ENCODE peak calls at places on chromosomes 11 and 22, in ten cellular contexts. One of them, this sample, is unnamed.

GRCh38 chr11:118227865-118228785 is 3.3 kb upstream of the JAML start:
- DNase-seq in nucleus accumbens: no peak
- DNase-seq in right cardiac atrium: no peak
- DNase-seq in activated naive CD4-positive, alpha-beta T cell treated with anti-CD3 and anti-CD28 coated beads, Interleukin-2, amount 50 U/mL, for 72 hours: no peak
- DNase-seq in memory B cell: peak
- DNase-seq in epithelial cell of prostate: no peak
- DNase-seq in T-helper 2 cell: no peak
- DNase-seq in stimulated activated CD4-positive, alpha-beta T cell treated with anti-CD3 and anti-CD28 coated beads, Interleukin-1b, Interleukin-23, amount 100 ng/mL, for 24 hours: no peak
- DNase-seq in stimulated activated CD8-positive, alpha-beta memory T cell treated with anti-CD3 and anti-CD28 coated beads, Interleukin-15, amount 100 ng/mL, for 4 hours: no peak
- DNase-seq in right lobe of liver: no peak
- DNase-seq in this sample: no peak

GRCh38 chr11:46229250-46229649 is 48.2 kb upstream of the CREB3L1 start:
- DNase-seq in nucleus accumbens: no peak
- DNase-seq in right cardiac atrium: no peak
- DNase-seq in activated naive CD4-positive, alpha-beta T cell treated with anti-CD3 and anti-CD28 coated beads, Interleukin-2, amount 50 U/mL, for 72 hours: no peak
- DNase-seq in memory B cell: no peak
- DNase-seq in epithelial cell of prostate: no peak
- DNase-seq in T-helper 2 cell: no peak
- DNase-seq in stimulated activated CD4-positive, alpha-beta T cell treated with anti-CD3 and anti-CD28 coated beads, Interleukin-1b, Interleukin-23, amount 100 ng/mL, for 24 hours: no peak
- DNase-seq in stimulated activated CD8-positive, alpha-beta memory T cell treated with anti-CD3 and anti-CD28 coated beads, Interleukin-15, amount 100 ng/mL, for 4 hours: no peak
- DNase-seq in right lobe of liver: no peak
- DNase-seq in this sample: no peak

GRCh38 chr11:69339916-69340565 is 46.1 kb downstream of the MYEOV start:
- DNase-seq in nucleus accumbens: no peak
- DNase-seq in right cardiac atrium: no peak
- DNase-seq in activated naive CD4-positive, alpha-beta T cell treated with anti-CD3 and anti-CD28 coated beads, Interleukin-2, amount 50 U/mL, for 72 hours: no peak
- DNase-seq in memory B cell: no peak
- DNase-seq in epithelial cell of prostate: no peak
- DNase-seq in T-helper 2 cell: no peak
- DNase-seq in stimulated activated CD4-positive, alpha-beta T cell treated with anti-CD3 and anti-CD28 coated beads, Interleukin-1b, Interleukin-23, amount 100 ng/mL, for 24 hours: no peak
- DNase-seq in stimulated activated CD8-positive, alpha-beta memory T cell treated with anti-CD3 and anti-CD28 coated beads, Interleukin-15, amount 100 ng/mL, for 4 hours: no peak
- DNase-seq in right lobe of liver: peak
- DNase-seq in this sample: no peak

GRCh38 chr11:95089620-95090542 is at the start of gene ENDOD1:
- DNase-seq in nucleus accumbens: peak
- DNase-seq in right cardiac atrium: peak
- DNase-seq in activated naive CD4-positive, alpha-beta T cell treated with anti-CD3 and anti-CD28 coated beads, Interleukin-2, amount 50 U/mL, for 72 hours: peak
- DNase-seq in memory B cell: peak
- DNase-seq in epithelial cell of prostate: no peak
- DNase-seq in T-helper 2 cell: peak
- DNase-seq in stimulated activated CD4-positive, alpha-beta T cell treated with anti-CD3 and anti-CD28 coated beads, Interleukin-1b, Interleukin-23, amount 100 ng/mL, for 24 hours: peak
- DNase-seq in stimulated activated CD8-positive, alpha-beta memory T cell treated with anti-CD3 and anti-CD28 coated beads, Interleukin-15, amount 100 ng/mL, for 4 hours: peak
- DNase-seq in right lobe of liver: peak
- DNase-seq in this sample: peak

GRCh38 chr11:72670041-72670440 is 4.2 kb downstream of the PDE2A start:
- DNase-seq in nucleus accumbens: no peak
- DNase-seq in right cardiac atrium: no peak
- DNase-seq in activated naive CD4-positive, alpha-beta T cell treated with anti-CD3 and anti-CD28 coated beads, Interleukin-2, amount 50 U/mL, for 72 hours: no peak
- DNase-seq in memory B cell: no peak
- DNase-seq in epithelial cell of prostate: no peak
- DNase-seq in T-helper 2 cell: no peak
- DNase-seq in stimulated activated CD4-positive, alpha-beta T cell treated with anti-CD3 and anti-CD28 coated beads, Interleukin-1b, Interleukin-23, amount 100 ng/mL, for 24 hours: no peak
- DNase-seq in stimulated activated CD8-positive, alpha-beta memory T cell treated with anti-CD3 and anti-CD28 coated beads, Interleukin-15, amount 100 ng/mL, for 4 hours: no peak
- DNase-seq in right lobe of liver: no peak
- DNase-seq in this sample: no peak

GRCh38 chr11:125871391-125872137 is 15.9 kb upstream of the HYLS1 start:
- DNase-seq in nucleus accumbens: no peak
- DNase-seq in right cardiac atrium: peak
- DNase-seq in activated naive CD4-positive, alpha-beta T cell treated with anti-CD3 and anti-CD28 coated beads, Interleukin-2, amount 50 U/mL, for 72 hours: peak
- DNase-seq in memory B cell: no peak
- DNase-seq in epithelial cell of prostate: no peak
- DNase-seq in T-helper 2 cell: no peak
- DNase-seq in stimulated activated CD4-positive, alpha-beta T cell treated with anti-CD3 and anti-CD28 coated beads, Interleukin-1b, Interleukin-23, amount 100 ng/mL, for 24 hours: no peak
- DNase-seq in stimulated activated CD8-positive, alpha-beta memory T cell treated with anti-CD3 and anti-CD28 coated beads, Interleukin-15, amount 100 ng/mL, for 4 hours: no peak
- DNase-seq in right lobe of liver: no peak
- DNase-seq in this sample: no peak

GRCh38 chr22:29313126-29314071 is 2.1 kb downstream of the RASL10A start:
- DNase-seq in nucleus accumbens: peak
- DNase-seq in right cardiac atrium: peak
- DNase-seq in activated naive CD4-positive, alpha-beta T cell treated with anti-CD3 and anti-CD28 coated beads, Interleukin-2, amount 50 U/mL, for 72 hours: peak
- DNase-seq in memory B cell: no peak
- DNase-seq in epithelial cell of prostate: no peak
- DNase-seq in T-helper 2 cell: no peak
- DNase-seq in stimulated activated CD4-positive, alpha-beta T cell treated with anti-CD3 and anti-CD28 coated beads, Interleukin-1b, Interleukin-23, amount 100 ng/mL, for 24 hours: no peak
- DNase-seq in stimulated activated CD8-positive, alpha-beta memory T cell treated with anti-CD3 and anti-CD28 coated beads, Interleukin-15, amount 100 ng/mL, for 4 hours: no peak
- DNase-seq in right lobe of liver: no peak
- DNase-seq in this sample: no peak

GRCh38 chr11:68550485-68550817 is 89.9 kb downstream of the PPP6R3 start:
- DNase-seq in nucleus accumbens: no peak
- DNase-seq in right cardiac atrium: peak
- DNase-seq in activated naive CD4-positive, alpha-beta T cell treated with anti-CD3 and anti-CD28 coated beads, Interleukin-2, amount 50 U/mL, for 72 hours: no peak
- DNase-seq in memory B cell: no peak
- DNase-seq in epithelial cell of prostate: no peak
- DNase-seq in T-helper 2 cell: no peak
- DNase-seq in stimulated activated CD4-positive, alpha-beta T cell treated with anti-CD3 and anti-CD28 coated beads, Interleukin-1b, Interleukin-23, amount 100 ng/mL, for 24 hours: no peak
- DNase-seq in stimulated activated CD8-positive, alpha-beta memory T cell treated with anti-CD3 and anti-CD28 coated beads, Interleukin-15, amount 100 ng/mL, for 4 hours: no peak
- DNase-seq in right lobe of liver: no peak
- DNase-seq in this sample: no peak

GRCh38 chr11:17439316-17439782 is 37.3 kb downstream of the ABCC8 start:
- DNase-seq in nucleus accumbens: no peak
- DNase-seq in right cardiac atrium: no peak
- DNase-seq in activated naive CD4-positive, alpha-beta T cell treated with anti-CD3 and anti-CD28 coated beads, Interleukin-2, amount 50 U/mL, for 72 hours: no peak
- DNase-seq in memory B cell: no peak
- DNase-seq in epithelial cell of prostate: no peak
- DNase-seq in T-helper 2 cell: no peak
- DNase-seq in stimulated activated CD4-positive, alpha-beta T cell treated with anti-CD3 and anti-CD28 coated beads, Interleukin-1b, Interleukin-23, amount 100 ng/mL, for 24 hours: no peak
- DNase-seq in stimulated activated CD8-positive, alpha-beta memory T cell treated with anti-CD3 and anti-CD28 coated beads, Interleukin-15, amount 100 ng/mL, for 4 hours: no peak
- DNase-seq in right lobe of liver: no peak
- DNase-seq in this sample: no peak

GRCh38 chr22:35111244-35111643 is 45.3 kb downstream of the ISX start:
- DNase-seq in nucleus accumbens: no peak
- DNase-seq in right cardiac atrium: no peak
- DNase-seq in activated naive CD4-positive, alpha-beta T cell treated with anti-CD3 and anti-CD28 coated beads, Interleukin-2, amount 50 U/mL, for 72 hours: no peak
- DNase-seq in memory B cell: no peak
- DNase-seq in epithelial cell of prostate: no peak
- DNase-seq in T-helper 2 cell: no peak
- DNase-seq in stimulated activated CD4-positive, alpha-beta T cell treated with anti-CD3 and anti-CD28 coated beads, Interleukin-1b, Interleukin-23, amount 100 ng/mL, for 24 hours: no peak
- DNase-seq in stimulated activated CD8-positive, alpha-beta memory T cell treated with anti-CD3 and anti-CD28 coated beads, Interleukin-15, amount 100 ng/mL, for 4 hours: no peak
- DNase-seq in right lobe of liver: no peak
- DNase-seq in this sample: no peak

This sample was measured in T follicular helper cell.